ENCODE peak calls at places on chromosomes 4 and X, in four cellular contexts. T is brain microvascular endothelial cell, Y is adrenal gland, G is GM12865. K is an unnamed sample.

GRCh38 chr4:8209176-8209874 is 10.2 kb downstream of the SH3TC1 start:
- DNase-seq in Y (no peak), T (no peak), G (no peak), K (no peak)

GRCh38 chr4:165208741-165209388 is 1.5 kb downstream of the KLHL2 start:
- DNase-seq in G (peak), Y (no peak), T (no peak), K (peak)

GRCh38 chr4:3045500-3045850 is 28.9 kb downstream of the HTT-AS start:
- DNase-seq in T (peak), Y (peak), G (peak), K (peak)

GRCh38 chr4:48141048-48141447 is 7.0 kb upstream of the TXK start:
- DNase-seq in T (no peak), G (peak), Y (no peak), K (peak)

GRCh38 chr4:8857682-8858187 is 13.9 kb downstream of the HMX1 start:
- DNase-seq in Y (no peak), G (no peak), T (no peak), K (no peak)

GRCh38 chr4:112552668-112553067 is 36.7 kb upstream of the NEUROG2 start:
- DNase-seq in G (no peak), Y (no peak), T (peak), K (peak)

GRCh38 chr4:53453385-53453784 is 75.9 kb downstream of the FIP1L1 start:
- DNase-seq in Y (no peak), T (no peak), G (no peak), K (no peak)

GRCh38 chrX:103417933-103418332 is 41.6 kb downstream of the BEX3 start:
- DNase-seq in G (no peak), T (no peak), Y (no peak), K (peak)

GRCh38 chr4:183532823-183533222 is 28.0 kb downstream of the ING2 start:
- DNase-seq in G (no peak), T (peak), Y (no peak), K (peak)

GRCh38 chrX:118117069-118117405 is 427 bp upstream of the KLHL13 start:
- DNase-seq in G (no peak), T (peak), Y (no peak), K (no peak)

GRCh38 chr4:38160487-38161207 is 200.4 kb downstream of the PTTG2 start:
- DNase-seq in T (peak), Y (peak), G (peak), K (peak)

GRCh38 chr4:20428410-20429160 is 176.9 kb downstream of the SLIT2 start:
- DNase-seq in G (peak), Y (no peak), T (no peak), K (peak)

GRCh38 chr4:12679217-12679616 is 804.9 kb downstream of the RAB28 start:
- DNase-seq in T (no peak), Y (no peak), G (no peak), K (no peak)

DNA sequence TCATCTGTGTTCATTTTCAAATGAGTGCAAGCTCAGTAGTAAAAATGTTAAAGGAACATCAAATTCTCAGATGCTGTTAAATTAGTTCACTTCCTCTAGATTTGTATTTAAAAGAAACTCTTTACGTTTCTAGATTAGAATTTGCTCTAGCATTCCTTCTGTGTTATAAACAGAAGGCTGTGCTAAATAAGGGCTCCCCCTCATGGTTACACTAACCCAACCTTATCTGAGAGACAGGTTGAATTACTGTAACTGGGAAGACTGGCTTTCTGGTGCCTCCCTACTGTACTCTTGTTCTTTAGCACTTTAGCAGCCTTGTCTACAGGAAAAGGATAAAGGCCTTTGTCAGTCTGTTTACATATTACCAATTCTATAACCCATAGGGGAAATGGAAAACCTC is 56.8 kb downstream of the RXFP1 start:
- DNase-seq in G (no peak), T (peak), Y (no peak), K (peak)
- TF ChIP-seq CTCF in G (no peak), T (peak), Y (no peak), K (peak)

GRCh38 chr4:128428397-128428796 is 140.8 kb upstream of the PGRMC2 start:
- DNase-seq in Y (no peak), T (no peak), G (no peak), K (no peak)
- H3K4me3 ChIP-seq in Y (no peak), T (no peak), G (no peak), K (no peak)

GRCh38 chr4:69470561-69470960 is 25.1 kb downstream of the UGT2B4 start:
- DNase-seq in T (no peak), G (no peak), Y (no peak), K (no peak)
- TF ChIP-seq CTCF in T (no peak), G (no peak), Y (no peak), K (no peak)

DNA sequence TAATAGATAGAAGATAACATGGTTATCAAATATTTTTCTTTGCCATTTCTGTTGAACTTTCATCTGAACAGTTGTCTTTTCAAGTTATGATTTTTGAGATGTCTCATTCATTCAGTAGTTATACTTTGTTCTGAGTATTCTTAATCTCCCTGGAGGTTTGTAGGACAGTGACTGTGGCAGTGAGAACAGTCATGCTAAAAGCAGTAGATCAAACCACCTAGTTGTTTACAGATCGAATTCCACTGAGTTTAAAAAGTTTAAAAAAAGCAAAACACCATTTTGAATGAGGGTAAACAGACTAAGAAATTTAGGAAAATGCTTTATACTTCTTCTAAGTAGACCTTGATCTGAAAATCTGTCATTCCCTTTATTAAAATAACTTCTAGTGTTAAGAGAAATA is 107.2 kb downstream of the CEP135 start:
- DNase-seq in G (no peak), Y (no peak), T (no peak), K (no peak)
- H3K4me3 ChIP-seq in G (no peak), Y (no peak), T (no peak), K (no peak)

GRCh38 chrX:46573331-46573895 is at the start of gene CHST7:
- DNase-seq in T (peak), G (peak), Y (peak), K (peak)
- TF ChIP-seq CTCF in T (peak), G (peak), Y (peak), K (peak)

DNA sequence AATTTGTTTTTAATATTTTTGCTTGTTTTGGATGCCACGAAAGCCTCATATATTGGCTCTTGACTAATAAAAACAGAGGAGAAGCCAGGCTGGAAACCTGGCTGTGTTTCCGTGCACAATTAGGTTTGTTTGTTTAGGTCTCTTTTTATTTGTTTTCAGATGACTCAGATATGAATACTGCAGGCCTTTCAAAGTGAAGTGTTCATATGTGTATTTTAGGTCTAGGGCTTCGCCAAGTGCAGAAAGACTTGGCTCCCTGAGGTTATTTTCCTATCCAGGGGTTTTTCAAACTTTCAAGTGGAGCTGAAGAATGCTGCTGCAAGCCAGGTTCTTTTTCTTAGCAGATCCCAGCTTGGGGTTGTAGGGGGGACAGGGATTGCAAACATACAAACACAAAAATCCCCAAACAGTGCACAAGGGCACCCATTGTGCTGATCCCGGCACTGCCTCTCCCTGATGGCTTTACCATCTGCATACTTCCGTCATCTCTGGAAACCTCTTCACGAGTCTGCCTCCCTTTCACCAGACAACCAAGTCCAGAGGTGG is 108.4 kb downstream of the SMIM20 start:
- DNase-seq in G (no peak), T (peak), Y (no peak), K (peak)
- H3K4me3 ChIP-seq in G (no peak), T (no peak), Y (no peak), K (no peak)

GRCh38 chrX:126137899-126138298 is 28.2 kb downstream of the DCAF12L2 start:
- DNase-seq in G (peak), T (no peak), Y (no peak), K (no peak)
- TF ChIP-seq CTCF in G (peak), T (no peak), Y (peak), K (no peak)

DNA sequence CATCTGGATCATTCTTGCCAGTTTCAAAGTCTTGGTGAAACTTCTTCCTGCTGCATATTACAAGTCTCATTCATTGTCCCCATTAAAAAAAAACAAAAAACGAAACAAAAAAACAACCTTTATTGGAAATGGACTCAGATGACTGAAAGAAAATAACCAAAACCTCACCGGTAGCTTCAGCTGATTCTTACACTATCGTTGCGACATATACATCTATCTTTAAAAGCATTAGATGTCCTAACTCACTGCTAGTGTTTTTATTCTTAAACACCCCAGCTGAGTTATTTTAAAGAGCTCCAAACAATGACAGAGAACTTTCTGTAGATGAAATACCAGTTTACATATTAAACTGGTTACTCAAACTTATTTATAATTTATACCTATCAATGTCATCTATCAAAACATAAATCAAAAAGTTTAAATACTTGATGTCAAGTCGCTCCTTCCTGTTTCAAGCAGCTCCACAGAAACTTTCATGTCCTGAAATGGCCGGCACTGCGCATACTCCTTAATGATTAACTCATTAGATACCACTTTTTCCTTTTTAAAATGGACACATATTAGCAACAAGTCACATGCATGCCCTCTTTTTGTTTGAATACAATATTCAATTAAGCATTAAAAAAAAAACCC is 87.2 kb downstream of the HPRT1 start:
- DNase-seq in G (no peak), Y (no peak), T (no peak), K (peak)
- H3K4me3 ChIP-seq in G (no peak), Y (no peak), T (peak), K (peak)